ENCODE peak calls at places on chromosome 10, in four cellular contexts. B is PC-9, Z is GM23338, E is RWPE1. H is an unnamed sample.

GRCh38 chr10:112614072-112614471 is 167.1 kb downstream of the VTI1A start:
- DNase-seq in B (no peak), Z (no peak), E (no peak), H (no peak)

GRCh38 chr10:112721080-112721698 is 228.9 kb upstream of the TCF7L2 start:
- DNase-seq in B (no peak), Z (peak), E (peak), H (no peak)

GRCh38 chr10:38118072-38118807 is 24.1 kb downstream of the ZNF37A start:
- DNase-seq in B (no peak), Z (peak), E (no peak), H (no peak)

GRCh38 chr10:3886191-3886590 is 101.2 kb upstream of the KLF6 start:
- DNase-seq in B (no peak), Z (peak), E (no peak), H (peak)

GRCh38 chr10:49112851-49113250 is 2.5 kb downstream of the VSTM4 start:
- DNase-seq in B (no peak), Z (no peak), E (no peak), H (no peak)

GRCh38 chr10:118875087-118875486 is 120.3 kb upstream of the CACUL1 start:
- DNase-seq in B (no peak), Z (no peak), E (no peak), H (no peak)

GRCh38 chr10:15344876-15345285 is 26.2 kb downstream of the FAM171A1 start:
- DNase-seq in B (no peak), Z (peak), E (peak), H (no peak)

GRCh38 chr10:36504752-36505151 is 620.6 kb upstream of the ANKRD30A start:
- DNase-seq in B (no peak), Z (no peak), E (no peak), H (no peak)

GRCh38 chr10:126921974-126922525 is 16.8 kb downstream of the DOCK1 start:
- DNase-seq in B (no peak), Z (no peak), E (no peak), H (no peak)

GRCh38 chr10:86937502-86938154 is 19.8 kb downstream of the MMRN2 start:
- DNase-seq in B (no peak), Z (no peak), E (no peak), H (no peak)

GRCh38 chr10:33196377-33196706 is 138.1 kb downstream of the NRP1 start:
- DNase-seq in B (no peak), Z (no peak), E (no peak), H (no peak)

GRCh38 chr10:33190406-33190805 is 144.1 kb downstream of the NRP1 start:
- DNase-seq in B (no peak), Z (no peak), E (no peak), H (no peak)

GRCh38 chr10:33193867-33194521 is 140.5 kb downstream of the NRP1 start:
- DNase-seq in B (no peak), Z (no peak), E (peak), H (no peak)

GRCh38 chr10:33195608-33196376 is 138.7 kb downstream of the NRP1 start:
- DNase-seq in B (no peak), Z (no peak), E (no peak), H (no peak)

DNA sequence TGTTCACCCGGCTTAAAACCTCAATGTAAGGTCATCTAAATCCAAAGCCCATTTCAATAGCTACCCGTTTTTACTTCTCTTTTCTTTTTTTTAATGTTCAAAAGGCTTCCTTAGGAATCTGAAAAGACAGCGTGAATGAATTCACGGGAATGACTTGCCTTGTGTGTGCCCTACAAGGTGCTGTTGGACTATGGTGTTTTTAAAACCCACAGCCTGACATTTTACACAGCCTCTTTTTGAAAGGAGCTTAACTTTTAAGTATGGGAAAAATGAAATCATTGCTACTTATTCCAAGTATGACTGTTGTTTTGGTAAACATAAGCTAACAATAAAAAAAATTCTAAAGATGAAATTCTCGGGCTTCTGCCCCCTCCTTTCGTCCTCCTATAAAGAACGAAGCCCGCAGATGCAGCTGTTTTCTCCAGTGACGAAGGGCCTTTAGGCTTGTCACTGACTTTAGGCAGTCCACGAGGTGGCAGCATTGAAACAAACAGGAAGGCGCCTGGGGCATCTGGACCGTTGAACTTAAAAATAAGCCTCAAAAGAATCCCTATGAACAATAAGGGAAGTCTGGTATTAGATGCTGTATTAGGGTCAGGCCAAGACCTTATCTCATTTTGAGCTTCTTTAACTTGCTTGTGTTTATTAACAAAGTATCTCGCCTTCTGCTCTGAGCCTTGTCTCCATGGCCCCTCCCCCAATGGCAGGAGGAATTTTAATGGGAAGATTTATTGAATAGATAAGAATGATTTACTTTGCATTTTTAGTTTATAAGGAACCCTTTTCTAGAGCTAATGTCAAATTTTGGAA is 141.2 kb downstream of the NRP1 start:
- DNase-seq in B (peak), Z (peak), E (peak), H (peak)
- H3K27ac ChIP-seq in B (no peak), Z (no peak), E (peak), H (peak)

GRCh38 chr10:124706876-124707516 is 37.2 kb downstream of the FAM53B start:
- DNase-seq in B (no peak), Z (no peak), E (no peak), H (no peak)
- H3K27ac ChIP-seq in B (no peak), Z (no peak), E (peak), H (peak)

DNA sequence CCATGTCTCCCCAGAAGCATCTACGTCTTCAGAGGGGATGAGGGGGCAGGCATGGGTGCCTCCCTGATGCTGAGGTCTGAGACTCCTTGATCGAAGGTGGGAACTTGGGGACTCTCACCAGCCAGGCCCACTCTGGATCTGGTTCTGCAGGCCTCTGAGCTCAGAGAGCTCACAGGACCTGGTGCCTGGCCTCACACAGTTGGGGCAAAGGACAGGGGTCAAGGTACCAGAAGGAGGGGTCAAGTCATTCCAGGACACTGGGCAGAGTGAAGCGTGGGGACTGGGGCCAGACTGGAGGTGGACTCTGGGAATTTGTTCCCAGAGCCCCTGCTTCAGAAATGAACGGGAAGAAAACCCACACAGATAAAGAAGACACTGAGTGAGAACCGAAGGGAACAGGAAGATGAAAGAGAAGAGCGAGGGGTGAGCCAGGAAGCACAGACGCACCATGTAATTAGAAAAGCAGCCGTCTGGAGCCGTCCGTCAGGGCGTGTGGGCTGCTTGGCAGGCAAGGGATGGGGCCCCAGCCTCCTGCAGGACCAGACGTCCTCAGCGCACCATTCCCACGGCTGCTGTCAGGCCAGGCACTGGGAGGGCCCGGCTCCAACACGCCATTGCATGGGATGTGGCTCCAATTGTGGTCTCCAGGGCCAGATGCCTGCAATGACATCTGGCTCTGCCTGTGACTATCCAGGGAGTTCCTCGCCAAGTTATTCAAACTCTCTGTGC is 47.7 kb downstream of the ZCCHC24 start:
- DNase-seq in B (no peak), Z (no peak), E (no peak), H (peak)
- H3K27ac ChIP-seq in B (no peak), Z (no peak), E (no peak), H (peak)

GRCh38 chr10:70514591-70514990 is 36.0 kb downstream of the PALD1 start:
- DNase-seq in B (no peak), Z (no peak), E (no peak), H (no peak)
- H3K27ac ChIP-seq in B (no peak), Z (no peak), E (no peak), H (no peak)

DNA sequence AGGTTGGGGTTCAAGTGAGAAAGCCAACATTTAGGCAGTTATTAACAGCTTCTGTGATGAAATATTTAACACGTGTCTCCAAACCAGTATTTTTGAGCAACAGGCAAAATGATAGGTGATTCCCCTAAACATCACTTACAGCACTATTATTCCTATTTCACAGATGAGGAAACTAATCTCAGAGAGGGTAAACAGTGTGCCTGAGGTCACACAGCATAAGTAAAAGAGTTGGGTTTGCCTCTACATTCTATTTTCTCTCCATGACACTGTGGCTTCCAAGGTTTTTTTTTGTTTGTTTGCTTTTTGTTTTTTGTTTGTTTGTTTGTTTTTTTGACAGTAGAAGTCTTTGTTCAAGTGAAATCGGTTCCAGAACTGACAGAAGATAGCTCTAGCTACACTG is 43.2 kb upstream of the PDCD4 start:
- DNase-seq in B (no peak), Z (no peak), E (no peak), H (no peak)
- H3K27ac ChIP-seq in B (no peak), Z (no peak), E (peak), H (no peak)

GRCh38 chr10:120666311-120666710 is 184.9 kb upstream of the WDR11 start:
- DNase-seq in B (no peak), Z (no peak), E (no peak), H (no peak)

GRCh38 chr10:120671491-120671890 is 179.7 kb upstream of the WDR11 start:
- DNase-seq in B (no peak), Z (no peak), E (no peak), H (no peak)
- H3K27ac ChIP-seq in B (no peak), Z (no peak), E (no peak), H (no peak)

GRCh38 chr10:11335167-11335652 is 276.2 kb downstream of the USP6NL start:
- DNase-seq in B (no peak), Z (no peak), E (no peak), H (no peak)
- H3K27ac ChIP-seq in B (no peak), Z (no peak), E (no peak), H (no peak)

DNA sequence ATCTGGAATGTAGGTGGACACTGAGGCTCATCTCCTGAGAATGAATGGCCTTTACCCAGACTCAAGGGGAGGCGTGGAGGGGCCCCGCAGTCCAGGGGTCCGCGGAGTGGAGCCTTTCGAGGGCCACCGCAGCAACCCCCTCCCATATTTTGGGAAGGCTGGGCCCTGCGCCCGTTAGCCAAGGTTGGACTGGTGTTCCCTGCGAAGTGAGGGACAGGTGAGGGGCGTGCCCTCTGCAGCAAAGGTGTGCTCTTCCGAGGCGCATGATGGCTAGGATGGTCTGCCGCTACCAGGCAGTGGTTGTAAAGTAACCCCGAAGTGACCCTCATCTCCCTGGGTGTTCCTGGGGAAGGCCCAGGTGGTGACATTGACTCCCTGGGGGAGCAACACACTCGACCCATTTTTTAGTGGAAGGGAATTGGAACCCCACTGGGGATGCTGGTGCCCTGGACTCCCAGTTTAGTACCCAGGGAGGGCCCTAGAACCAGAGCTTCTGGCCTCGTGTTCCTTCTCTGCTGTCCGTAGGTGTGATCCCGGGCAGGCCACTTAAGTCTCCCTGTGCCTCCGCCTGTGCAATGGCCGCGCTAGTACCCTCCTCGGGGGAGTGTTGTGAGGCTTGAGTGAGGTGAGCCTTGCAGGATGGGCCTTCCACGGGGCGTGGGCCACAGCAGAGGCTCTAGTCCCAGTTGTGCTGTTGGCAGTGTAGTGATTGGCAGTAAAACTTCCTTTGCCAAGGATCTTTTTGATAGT is 779 bp downstream of the FAM241B start:
- DNase-seq in B (no peak), Z (no peak), E (no peak), H (no peak)
- H3K27ac ChIP-seq in B (no peak), Z (no peak), E (no peak), H (no peak)

GRCh38 chr10:35300063-35300699 is 36.1 kb upstream of the CCNY start:
- DNase-seq in B (peak), Z (no peak), E (peak), H (no peak)
- H3K27ac ChIP-seq in B (no peak), Z (no peak), E (peak), H (no peak)

GRCh38 chr10:93386496-93387369 is 95.4 kb downstream of the MYOF start:
- DNase-seq in B (no peak), Z (no peak), E (no peak), H (peak)
- H3K27ac ChIP-seq in B (no peak), Z (no peak), E (peak), H (peak)